ENCODE peak calls at places on chromosome 17, in five cellular contexts. B, D, E, M and O are unnamed samples.

GRCh38 chr17:75199886-75200618 is 5.4 kb upstream of the NUP85 start:
- DNase-seq in B (no peak), D (no peak), E (no peak), M (no peak), O (no peak)

GRCh38 chr17:6953689-6954088 is 42.2 kb upstream of the ALOX12 start:
- DNase-seq in B (no peak), D (no peak), E (no peak), M (no peak), O (no peak)

GRCh38 chr17:53823341-53824050 is 769 bp downstream of the KIF2B start:
- DNase-seq in B (no peak), D (no peak), E (no peak), M (no peak), O (no peak)

GRCh38 chr17:66932295-66932694 is 32.2 kb upstream of the CACNG4 start:
- DNase-seq in B (no peak), D (no peak), E (no peak), M (no peak), O (no peak)

GRCh38 chr17:44308320-44308818 is at the start of gene RUNDC3A:
- DNase-seq in B (peak), D (peak), E (peak), M (peak), O (peak)

GRCh38 chr17:56616239-56616638 is 22.7 kb downstream of the NOG start:
- DNase-seq in B (no peak), D (no peak), E (no peak), M (no peak), O (no peak)

GRCh38 chr17:81253358-81254131 is 14.4 kb downstream of the NDUFAF8 start:
- DNase-seq in B (no peak), D (peak), E (peak), M (peak), O (no peak)

GRCh38 chr17:50506298-50506697 is 1.9 kb upstream of the MYCBPAP start:
- DNase-seq in B (no peak), D (no peak), E (no peak), M (no peak), O (no peak)

GRCh38 chr17:43832976-43833829 is at the start of gene MPP3:
- DNase-seq in B (peak), D (peak), E (peak), M (peak), O (no peak)

GRCh38 chr17:77045441-77046041 is 95.2 kb upstream of the SEC14L1 start:
- DNase-seq in B (no peak), D (no peak), E (no peak), M (no peak), O (no peak)

GRCh38 chr17:18182190-18182977 is 1.2 kb upstream of the ALKBH5 start:
- DNase-seq in B (no peak), D (peak), E (no peak), M (peak), O (no peak)

GRCh38 chr17:74782571-74782970 is 6.4 kb upstream of the NAT9 start:
- DNase-seq in B (no peak), D (no peak), E (no peak), M (no peak), O (no peak)

GRCh38 chr17:63279498-63280230 is 166.4 kb downstream of the CYB561 start:
- DNase-seq in B (no peak), D (no peak), E (no peak), M (no peak), O (no peak)

GRCh38 chr17:66915204-66915611 is 49.3 kb upstream of the CACNG4 start:
- DNase-seq in B (no peak), D (no peak), E (no peak), M (peak), O (no peak)

GRCh38 chr17:8822401-8823035 is 23.4 kb upstream of the MFSD6L start:
- DNase-seq in B (no peak), D (no peak), E (no peak), M (no peak), O (no peak)

GRCh38 chr17:81029859-81030258 is 5.1 kb upstream of the BAIAP2 start:
- DNase-seq in B (no peak), D (no peak), E (peak), M (no peak), O (no peak)

GRCh38 chr17:28366605-28367004 is 1.6 kb upstream of the SEBOX start:
- DNase-seq in B (no peak), D (no peak), E (no peak), M (peak), O (no peak)

GRCh38 chr17:28875856-28876564 is 21.2 kb downstream of the ERAL1 start:
- DNase-seq in B (no peak), D (no peak), E (no peak), M (no peak), O (no peak)